ENCODE peak calls at places on chromosomes 4 and X, in eight cellular contexts. One of them, this sample, is unnamed.

GRCh38 chr4:22978656-22979055 is 285.9 kb downstream of the GBA3 start:
- DNase-seq in stomach: no peak
- DNase-seq in AG04449: no peak
- DNase-seq in lung: no peak
- DNase-seq in HFF-Myc: no peak
- DNase-seq in PC-3: no peak
- DNase-seq in astrocyte: no peak
- DNase-seq in MG63: no peak
- DNase-seq in this sample: no peak

GRCh38 chrX:94932278-94932965 is 1258.4 kb downstream of the FAM133A start:
- DNase-seq in stomach: no peak
- DNase-seq in lung: no peak
- DNase-seq in AG04449: no peak
- DNase-seq in MG63: no peak
- DNase-seq in HFF-Myc: no peak
- DNase-seq in astrocyte: no peak
- DNase-seq in PC-3: no peak
- DNase-seq in this sample: no peak

GRCh38 chr4:76856183-76856969 is 41.6 kb downstream of the SOWAHB start:
- DNase-seq in HFF-Myc: peak
- DNase-seq in MG63: no peak
- DNase-seq in AG04449: peak
- DNase-seq in stomach: no peak
- DNase-seq in lung: no peak
- DNase-seq in astrocyte: peak
- DNase-seq in PC-3: peak
- DNase-seq in this sample: no peak

GRCh38 chr4:94758700-94759399 is 1.1 kb downstream of the BMPR1B start:
- DNase-seq in astrocyte: peak
- DNase-seq in lung: no peak
- DNase-seq in stomach: no peak
- DNase-seq in AG04449: no peak
- DNase-seq in PC-3: peak
- DNase-seq in MG63: no peak
- DNase-seq in HFF-Myc: no peak
- DNase-seq in this sample: no peak

GRCh38 chr4:55807556-55807955 is 12.0 kb upstream of the EXOC1L start:
- DNase-seq in astrocyte: no peak
- DNase-seq in lung: no peak
- DNase-seq in PC-3: no peak
- DNase-seq in AG04449: no peak
- DNase-seq in HFF-Myc: no peak
- DNase-seq in MG63: no peak
- DNase-seq in stomach: no peak
- DNase-seq in this sample: no peak

GRCh38 chrX:44071847-44072545 is 98.8 kb upstream of the NDP start:
- DNase-seq in MG63: peak
- DNase-seq in lung: no peak
- DNase-seq in stomach: no peak
- DNase-seq in AG04449: no peak
- DNase-seq in HFF-Myc: no peak
- DNase-seq in PC-3: peak
- DNase-seq in astrocyte: peak
- DNase-seq in this sample: no peak

GRCh38 chrX:93874554-93874953 is 200.5 kb downstream of the FAM133A start:
- DNase-seq in astrocyte: no peak
- DNase-seq in AG04449: no peak
- DNase-seq in HFF-Myc: peak
- DNase-seq in lung: no peak
- DNase-seq in MG63: no peak
- DNase-seq in stomach: no peak
- DNase-seq in PC-3: peak
- DNase-seq in this sample: no peak

GRCh38 chr4:159171287-159171686 is 68.4 kb downstream of the RAPGEF2 start:
- DNase-seq in MG63: peak
- DNase-seq in PC-3: peak
- DNase-seq in astrocyte: peak
- DNase-seq in stomach: no peak
- DNase-seq in AG04449: no peak
- DNase-seq in HFF-Myc: no peak
- DNase-seq in lung: no peak
- DNase-seq in this sample: no peak

GRCh38 chr4:86055898-86056297 is 304.0 kb downstream of the MAPK10 start:
- DNase-seq in PC-3: peak
- DNase-seq in AG04449: no peak
- DNase-seq in MG63: no peak
- DNase-seq in stomach: no peak
- DNase-seq in astrocyte: peak
- DNase-seq in HFF-Myc: no peak
- DNase-seq in lung: no peak
- DNase-seq in this sample: no peak

GRCh38 chr4:188658958-188659522 is 519.8 kb downstream of the TRIML1 start:
- DNase-seq in MG63: no peak
- DNase-seq in astrocyte: no peak
- DNase-seq in lung: no peak
- DNase-seq in AG04449: no peak
- DNase-seq in HFF-Myc: no peak
- DNase-seq in stomach: no peak
- DNase-seq in PC-3: no peak
- DNase-seq in this sample: peak

GRCh38 chrX:22105231-22105630 is 73.1 kb downstream of the PHEX start:
- DNase-seq in AG04449: no peak
- DNase-seq in PC-3: no peak
- DNase-seq in HFF-Myc: no peak
- DNase-seq in astrocyte: no peak
- DNase-seq in stomach: no peak
- DNase-seq in lung: no peak
- DNase-seq in MG63: no peak
- DNase-seq in this sample: no peak

GRCh38 chrX:128739539-128739938 is 687.3 kb upstream of the ACTRT1 start:
- DNase-seq in stomach: no peak
- DNase-seq in MG63: no peak
- DNase-seq in AG04449: no peak
- DNase-seq in astrocyte: no peak
- DNase-seq in lung: no peak
- DNase-seq in HFF-Myc: no peak
- DNase-seq in PC-3: peak
- DNase-seq in this sample: no peak

GRCh38 chrX:151633157-151633556 is 62.1 kb upstream of the PRRG3 start:
- DNase-seq in stomach: no peak
- DNase-seq in HFF-Myc: no peak
- DNase-seq in MG63: no peak
- DNase-seq in PC-3: no peak
- DNase-seq in lung: no peak
- DNase-seq in astrocyte: no peak
- DNase-seq in AG04449: no peak
- DNase-seq in this sample: no peak

GRCh38 chr4:101807351-101807750 is 16.8 kb downstream of the BANK1 start:
- DNase-seq in MG63: no peak
- DNase-seq in lung: no peak
- DNase-seq in stomach: no peak
- DNase-seq in AG04449: no peak
- DNase-seq in astrocyte: no peak
- DNase-seq in PC-3: no peak
- DNase-seq in HFF-Myc: no peak
- DNase-seq in this sample: no peak

GRCh38 chrX:44042731-44043130 is 69.5 kb upstream of the NDP start:
- DNase-seq in MG63: no peak
- DNase-seq in AG04449: no peak
- DNase-seq in stomach: no peak
- DNase-seq in PC-3: no peak
- DNase-seq in astrocyte: peak
- DNase-seq in HFF-Myc: no peak
- DNase-seq in lung: no peak
- DNase-seq in this sample: no peak

GRCh38 chr4:5802565-5802964 is 90.3 kb downstream of the CRMP1 start:
- DNase-seq in PC-3: no peak
- DNase-seq in stomach: no peak
- DNase-seq in AG04449: no peak
- DNase-seq in HFF-Myc: no peak
- DNase-seq in MG63: no peak
- DNase-seq in lung: no peak
- DNase-seq in astrocyte: no peak
- DNase-seq in this sample: no peak

GRCh38 chr4:5808081-5808741 is 84.7 kb downstream of the CRMP1 start:
- DNase-seq in astrocyte: no peak
- DNase-seq in lung: no peak
- DNase-seq in MG63: no peak
- DNase-seq in PC-3: no peak
- DNase-seq in HFF-Myc: no peak
- DNase-seq in stomach: no peak
- DNase-seq in AG04449: no peak
- DNase-seq in this sample: no peak

GRCh38 chr4:5801696-5802095 is 90.7 kb downstream of the EVC start:
- DNase-seq in PC-3: no peak
- DNase-seq in stomach: no peak
- DNase-seq in lung: no peak
- DNase-seq in AG04449: no peak
- DNase-seq in HFF-Myc: no peak
- DNase-seq in astrocyte: no peak
- DNase-seq in MG63: no peak
- DNase-seq in this sample: no peak

GRCh38 chr4:5805270-5805669 is 87.6 kb downstream of the CRMP1 start:
- DNase-seq in MG63: no peak
- DNase-seq in PC-3: no peak
- DNase-seq in AG04449: no peak
- DNase-seq in HFF-Myc: no peak
- DNase-seq in stomach: no peak
- DNase-seq in astrocyte: no peak
- DNase-seq in lung: no peak
- DNase-seq in this sample: peak

GRCh38 chr4:5804656-5805055 is 88.2 kb downstream of the CRMP1 start:
- DNase-seq in lung: no peak
- DNase-seq in stomach: no peak
- DNase-seq in HFF-Myc: no peak
- DNase-seq in astrocyte: no peak
- DNase-seq in PC-3: no peak
- DNase-seq in AG04449: no peak
- DNase-seq in MG63: no peak
- DNase-seq in this sample: no peak
- H3K4me3 ChIP-seq in lung: no peak
- H3K4me3 ChIP-seq in stomach: no peak
- H3K4me3 ChIP-seq in HFF-Myc: no peak
- H3K4me3 ChIP-seq in astrocyte: no peak
- H3K4me3 ChIP-seq in PC-3: no peak
- H3K4me3 ChIP-seq in AG04449: no peak
- H3K4me3 ChIP-seq in MG63: no peak
- H3K4me3 ChIP-seq in this sample: no peak

GRCh38 chrX:149630681-149631292 is 805 bp downstream of the TMEM185A start:
- DNase-seq in astrocyte: peak
- DNase-seq in MG63: peak
- DNase-seq in PC-3: peak
- DNase-seq in AG04449: no peak
- DNase-seq in lung: no peak
- DNase-seq in HFF-Myc: no peak
- DNase-seq in stomach: no peak
- DNase-seq in this sample: peak

GRCh38 chrX:149628768-149629167 is 2.8 kb downstream of the TMEM185A start:
- DNase-seq in HFF-Myc: no peak
- DNase-seq in stomach: no peak
- DNase-seq in PC-3: no peak
- DNase-seq in AG04449: no peak
- DNase-seq in lung: no peak
- DNase-seq in astrocyte: no peak
- DNase-seq in MG63: no peak
- DNase-seq in this sample: no peak

GRCh38 chrX:149628280-149628679 is 3.3 kb downstream of the TMEM185A start:
- DNase-seq in MG63: no peak
- DNase-seq in astrocyte: no peak
- DNase-seq in lung: no peak
- DNase-seq in PC-3: peak
- DNase-seq in AG04449: no peak
- DNase-seq in HFF-Myc: no peak
- DNase-seq in stomach: no peak
- DNase-seq in this sample: no peak

GRCh38 chrX:149631293-149632165 is at the start of gene TMEM185A:
- DNase-seq in lung: peak
- DNase-seq in stomach: peak
- DNase-seq in astrocyte: peak
- DNase-seq in MG63: peak
- DNase-seq in PC-3: peak
- DNase-seq in AG04449: no peak
- DNase-seq in HFF-Myc: no peak
- DNase-seq in this sample: peak

GRCh38 chrX:149629730-149630387 is 1.7 kb downstream of the TMEM185A start:
- DNase-seq in astrocyte: no peak
- DNase-seq in lung: no peak
- DNase-seq in AG04449: no peak
- DNase-seq in MG63: no peak
- DNase-seq in PC-3: no peak
- DNase-seq in stomach: no peak
- DNase-seq in HFF-Myc: no peak
- DNase-seq in this sample: no peak
- H3K4me3 ChIP-seq in astrocyte: no peak
- H3K4me3 ChIP-seq in lung: no peak
- H3K4me3 ChIP-seq in AG04449: peak
- H3K4me3 ChIP-seq in MG63: no peak
- H3K4me3 ChIP-seq in PC-3: peak
- H3K4me3 ChIP-seq in stomach: no peak
- H3K4me3 ChIP-seq in HFF-Myc: peak
- H3K4me3 ChIP-seq in this sample: peak

GRCh38 chr4:182880387-182881356 is 36.5 kb downstream of the DCTD start:
- DNase-seq in AG04449: no peak
- DNase-seq in stomach: peak
- DNase-seq in MG63: peak
- DNase-seq in PC-3: peak
- DNase-seq in HFF-Myc: no peak
- DNase-seq in astrocyte: peak
- DNase-seq in lung: no peak
- DNase-seq in this sample: peak
- H3K4me3 ChIP-seq in AG04449: no peak
- H3K4me3 ChIP-seq in stomach: peak
- H3K4me3 ChIP-seq in MG63: no peak
- H3K4me3 ChIP-seq in PC-3: no peak
- H3K4me3 ChIP-seq in HFF-Myc: no peak
- H3K4me3 ChIP-seq in astrocyte: peak
- H3K4me3 ChIP-seq in lung: no peak
- H3K4me3 ChIP-seq in this sample: no peak

DNA sequence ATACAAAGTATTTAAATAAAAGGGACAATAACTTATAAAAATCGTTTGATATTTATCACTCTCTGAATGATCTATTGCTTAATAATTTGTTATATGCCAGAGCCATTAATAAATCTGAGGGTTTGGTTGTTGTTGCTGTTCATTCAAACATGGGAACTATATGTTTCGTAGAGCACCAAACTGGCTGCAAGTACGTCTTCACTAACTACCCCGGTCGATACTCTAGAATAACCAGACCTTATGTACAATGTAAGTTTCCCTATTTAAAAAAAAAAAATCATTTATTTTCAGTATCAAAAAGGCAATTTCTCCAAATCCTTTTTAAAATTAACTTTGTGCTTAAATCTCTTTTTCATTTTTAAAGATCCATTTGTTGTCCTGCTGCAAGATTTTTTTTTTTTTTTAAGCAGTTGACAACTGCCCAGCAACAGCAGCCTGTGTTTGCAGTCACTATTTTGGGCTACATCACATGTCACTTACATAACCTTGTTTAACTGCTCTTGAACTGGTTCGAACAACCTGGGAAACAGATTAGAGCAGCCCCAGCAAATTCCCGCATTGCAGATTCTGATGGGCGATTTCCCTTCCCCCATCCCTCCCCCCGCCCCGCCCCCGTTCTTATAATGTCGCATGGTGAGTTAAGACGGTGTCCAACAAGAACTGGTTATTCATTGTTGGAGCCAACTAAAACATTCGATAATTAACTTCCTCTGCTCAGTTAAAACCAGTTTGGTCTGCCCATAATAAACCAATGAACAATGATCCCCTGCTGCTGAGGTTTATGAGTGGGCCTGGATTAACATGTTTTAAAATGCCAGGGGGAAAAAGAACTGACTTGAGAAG is 238.9 kb downstream of the NR3C2 start:
- DNase-seq in stomach: peak
- DNase-seq in PC-3: no peak
- DNase-seq in MG63: no peak
- DNase-seq in lung: no peak
- DNase-seq in AG04449: no peak
- DNase-seq in HFF-Myc: no peak
- DNase-seq in astrocyte: no peak
- DNase-seq in this sample: no peak
- H3K4me3 ChIP-seq in stomach: no peak
- H3K4me3 ChIP-seq in PC-3: no peak
- H3K4me3 ChIP-seq in MG63: no peak
- H3K4me3 ChIP-seq in lung: no peak
- H3K4me3 ChIP-seq in AG04449: no peak
- H3K4me3 ChIP-seq in HFF-Myc: no peak
- H3K4me3 ChIP-seq in astrocyte: no peak
- H3K4me3 ChIP-seq in this sample: peak